ENCODE peak calls at places on chromosomes 12 and 14, in five cellular contexts. Z, C, W, U and T are unnamed samples.
A peak's percentile ranks its signal among the peaks of the same experiment; 100 is the strongest.

GRCh38 chr14:100662850-100663527 is 63.7 kb upstream of the DLK1 start:
- DNase-seq in Z (peak; percentile 64), C (peak; percentile 70), W (peak; percentile 78), U (peak; percentile 89), T (peak; percentile 74)

GRCh38 chr14:21711360-21711961 is 37.8 kb upstream of the OR4E1 start:
- DNase-seq in Z (no peak), C (peak; percentile 65), W (peak; percentile 68), U (peak; percentile 50), T (peak; percentile 34)

GRCh38 chr12:124386059-124386458 is 91.2 kb downstream of the RFLNA start:
- DNase-seq in Z (no peak), C (peak; percentile 53), W (no peak), U (no peak), T (no peak)

GRCh38 chr14:64410084-64410774 is 22.1 kb downstream of the MTHFD1 start:
- DNase-seq in Z (no peak), C (peak; percentile 78), W (peak; percentile 55), U (peak; percentile 80), T (no peak)

GRCh38 chr12:7832059-7832696 is 40.5 kb downstream of the SLC2A14 start:
- DNase-seq in Z (no peak), C (peak; percentile 70), W (peak; percentile 86), U (peak; percentile 71), T (peak; percentile 35)

GRCh38 chr12:82966160-82966559 is 279.5 kb downstream of the TMTC2 start:
- DNase-seq in Z (no peak), C (no peak), W (no peak), U (no peak), T (no peak)

GRCh38 chr12:53128780-53129747 is 25.8 kb downstream of the SOAT2 start:
- DNase-seq in Z (no peak), C (no peak), W (no peak), U (no peak), T (no peak)

GRCh38 chr12:95131589-95132335 is 58.3 kb upstream of the NR2C1 start:
- DNase-seq in Z (no peak), C (peak; percentile 33), W (no peak), U (no peak), T (no peak)

GRCh38 chr14:65506801-65507200 is 94.3 kb downstream of the FUT8 start:
- DNase-seq in Z (no peak), C (no peak), W (peak; percentile 57), U (peak; percentile 66), T (peak; percentile 85)

GRCh38 chr14:61319086-61319485 is 2.3 kb upstream of the PRKCH start:
- DNase-seq in Z (no peak), C (no peak), W (no peak), U (no peak), T (no peak)

GRCh38 chr14:104805326-104805678 is 4.4 kb downstream of the ZBTB42 start:
- DNase-seq in Z (no peak), C (peak; percentile 53), W (no peak), U (no peak), T (no peak)

GRCh38 chr14:34050606-34051005 is 99.7 kb upstream of the EGLN3 start:
- DNase-seq in Z (no peak), C (no peak), W (no peak), U (no peak), T (no peak)

GRCh38 chr14:24813819-24814259 is 179.8 kb upstream of the GZMB start:
- DNase-seq in Z (no peak), C (no peak), W (no peak), U (no peak), T (peak; percentile 72)

GRCh38 chr12:104792570-104792969 is 165.5 kb downstream of the SLC41A2 start:
- DNase-seq in Z (no peak), C (peak; percentile 71), W (no peak), U (no peak), T (peak; percentile 17)

GRCh38 chr12:6968426-6968825 is 2.0 kb downstream of the PHB2 start:
- DNase-seq in Z (no peak), C (no peak), W (no peak), U (no peak), T (no peak)

GRCh38 chr14:95531473-95531872 is 3.4 kb upstream of the GLRX5 start:
- DNase-seq in Z (no peak), C (peak; percentile 84), W (no peak), U (no peak), T (no peak)

GRCh38 chr12:51759175-51759574 is 89.3 kb downstream of the FIGNL2 start:
- DNase-seq in Z (no peak), C (peak; percentile 20), W (no peak), U (no peak), T (no peak)

GRCh38 chr12:75759842-75760260 is 248.4 kb upstream of the KRR1 start:
- DNase-seq in Z (no peak), C (peak; percentile 59), W (no peak), U (no peak), T (no peak)

GRCh38 chr12:50620050-50620974 is 115.5 kb downstream of the DIP2B start:
- DNase-seq in Z (no peak), C (peak; percentile 94), W (peak; percentile 46), U (peak; percentile 68), T (no peak)

GRCh38 chr14:101408077-101408831 is 153.0 kb upstream of the DIO3 start:
- DNase-seq in Z (no peak), C (no peak), W (no peak), U (no peak), T (no peak)

GRCh38 chr12:124994435-124994975 is 1.1 kb downstream of the BRI3BP start:
- DNase-seq in Z (no peak), C (no peak), W (peak; percentile 49), U (peak; percentile 77), T (peak; percentile 91)

GRCh38 chr12:57160741-57161140 is 13.3 kb upstream of the LRP1-AS start:
- DNase-seq in Z (no peak), C (no peak), W (no peak), U (no peak), T (no peak)

GRCh38 chr12:108313236-108313608 is 25.9 kb downstream of the CMKLR1 start:
- DNase-seq in Z (no peak), C (no peak), W (no peak), U (no peak), T (no peak)

GRCh38 chr12:108310489-108310888 is 28.6 kb downstream of the CMKLR1 start:
- DNase-seq in Z (no peak), C (no peak), W (peak; percentile 23), U (no peak), T (no peak)

GRCh38 chr12:108312073-108312884 is 26.8 kb downstream of the CMKLR1 start:
- DNase-seq in Z (peak; percentile 14), C (no peak), W (no peak), U (no peak), T (no peak)

GRCh38 chr12:108312885-108313203 is 26.3 kb downstream of the CMKLR1 start:
- DNase-seq in Z (peak; percentile 12), C (no peak), W (no peak), U (no peak), T (no peak)

DNA sequence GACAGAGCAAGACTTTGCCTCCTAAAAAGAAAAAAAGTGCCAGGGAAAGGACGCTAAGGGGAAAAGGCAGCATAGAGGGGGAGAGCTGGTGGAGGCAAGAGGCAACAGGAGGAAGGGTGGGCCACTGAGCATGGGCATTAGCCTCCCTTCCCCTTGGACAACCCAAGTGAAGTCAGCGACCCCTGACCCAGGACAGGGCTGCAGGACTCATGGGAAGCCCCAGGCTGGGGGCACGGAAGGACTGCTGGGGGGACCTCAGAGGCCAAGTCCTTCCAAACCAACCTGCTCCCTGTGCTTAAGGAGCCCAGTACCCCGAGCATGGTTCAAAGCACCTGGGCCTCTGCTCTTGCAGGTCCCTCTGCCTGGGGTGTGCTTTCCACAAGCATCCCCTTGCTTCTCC is 27.5 kb downstream of the CMKLR1 start:
- DNase-seq in Z (peak; percentile 26), C (no peak), W (no peak), U (no peak), T (no peak)
- H3K27ac ChIP-seq in Z (no peak overlapping the region), C (no peak overlapping the region), W (no peak overlapping the region), U (no peak overlapping the region), T (no peak overlapping the region)

DNA sequence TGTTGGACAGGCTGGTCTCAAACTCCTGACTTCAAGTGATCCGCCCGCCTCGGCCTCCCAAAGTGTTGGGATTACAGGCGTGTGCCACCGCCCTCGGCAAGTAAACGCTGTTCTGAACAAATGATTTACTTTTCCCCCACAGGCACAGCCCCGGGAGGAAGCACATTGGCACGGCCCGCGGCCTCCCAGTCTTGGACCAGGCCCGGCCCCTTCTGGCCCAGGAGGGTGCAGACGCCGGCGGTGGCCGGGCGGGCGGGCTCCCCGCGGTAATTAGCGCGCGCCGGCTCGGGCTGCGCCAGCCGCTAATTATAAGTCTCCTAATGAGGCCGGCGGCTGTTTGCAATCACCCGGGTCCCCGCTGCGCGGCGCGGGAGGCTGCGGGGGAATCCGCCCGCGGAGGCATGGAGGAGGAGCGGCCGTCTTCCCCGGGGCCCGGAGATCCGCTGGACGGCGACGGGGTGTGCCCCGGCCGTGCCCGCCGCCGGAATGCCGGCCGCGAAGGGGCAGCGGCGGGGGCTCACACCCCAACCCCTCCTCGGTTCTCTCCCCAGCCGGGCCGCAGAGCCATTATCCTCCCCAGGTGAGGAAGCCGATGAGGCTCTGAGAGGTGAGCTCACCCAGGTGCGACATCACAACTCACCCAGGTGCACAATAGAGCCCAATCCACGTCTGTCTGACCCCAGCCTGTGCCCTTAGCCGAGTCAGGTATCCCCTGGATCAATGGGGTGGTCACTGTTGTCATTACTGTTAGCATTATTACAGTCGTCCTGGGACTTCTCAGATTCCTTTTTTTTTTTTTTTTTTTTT is 3.3 kb upstream of the POP5 start:
- DNase-seq in Z (peak; percentile 70), C (peak; percentile 27), W (peak; percentile 72), U (peak; percentile 91), T (peak; percentile 73)
- H3K27ac ChIP-seq in Z (no peak overlapping the region), C (no peak overlapping the region), W (no peak overlapping the region), U (no peak overlapping the region), T (no peak overlapping the region)

GRCh38 chr14:75334191-75335051 is 55.8 kb downstream of the FOS start:
- DNase-seq in Z (peak; percentile 79), C (peak; percentile 82), W (no peak), U (no peak), T (peak; percentile 34)
- H3K27ac ChIP-seq in Z (peak overlapping the region; percentile 52), C (no peak overlapping the region), W (no peak overlapping the region), U (no peak overlapping the region), T (peak overlapping the region; percentile 59)

DNA sequence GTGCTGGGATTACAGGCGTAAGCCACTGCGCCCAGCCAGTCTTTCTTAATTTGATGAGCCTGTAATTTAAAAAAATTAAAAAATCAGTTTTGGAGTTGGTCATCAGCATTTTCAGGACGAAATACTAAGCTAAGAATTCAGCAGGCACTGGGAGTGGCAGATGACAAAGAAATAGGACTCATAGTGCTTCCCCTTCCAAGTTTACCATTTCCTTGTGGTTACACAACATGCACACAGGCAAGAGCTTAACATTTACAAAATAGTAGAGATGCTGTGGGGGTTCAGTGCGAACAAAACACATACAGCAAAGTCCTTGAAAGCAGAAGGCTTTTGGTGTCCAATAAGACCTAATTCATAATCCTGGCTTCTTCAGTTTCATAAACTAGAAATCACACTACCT is 22.1 kb upstream of the KIF21A start:
- DNase-seq in Z (no peak), C (no peak), W (no peak), U (no peak), T (no peak)
- H3K27ac ChIP-seq in Z (no peak overlapping the region), C (no peak overlapping the region), W (no peak overlapping the region), U (no peak overlapping the region), T (no peak overlapping the region)

GRCh38 chr12:110794623-110795280 is 52.0 kb upstream of the CCDC63 start:
- DNase-seq in Z (no peak), C (peak; percentile 48), W (no peak), U (no peak), T (no peak)

GRCh38 chr12:110791589-110791988 is 48.9 kb upstream of the PPP1CC start:
- DNase-seq in Z (no peak), C (no peak), W (no peak), U (no peak), T (no peak)

GRCh38 chr12:110802489-110802888 is 44.3 kb upstream of the CCDC63 start:
- DNase-seq in Z (no peak), C (no peak), W (no peak), U (no peak), T (no peak)

GRCh38 chr12:110798461-110798860 is 48.3 kb upstream of the CCDC63 start:
- DNase-seq in Z (no peak), C (peak; percentile 19), W (no peak), U (no peak), T (no peak)

GRCh38 chr12:110796952-110797351 is 49.8 kb upstream of the CCDC63 start:
- DNase-seq in Z (no peak), C (no peak), W (no peak), U (no peak), T (no peak)
- H3K27ac ChIP-seq in Z (no peak overlapping the region), C (no peak overlapping the region), W (no peak overlapping the region), U (no peak overlapping the region), T (no peak overlapping the region)